ENCODE peak calls at places on chromosomes 4 and X, in five cellular contexts. U is naive thymus-derived CD4-positive, alpha-beta T cell; B is hepatocyte; G is WERI-Rb-1; L is ovary. E is an unnamed sample.

GRCh38 chrX:17414057-17414658 is 39.2 kb downstream of the NHS start:
- DNase-seq in U (no peak), B (no peak), G (no peak), L (no peak), E (no peak)

GRCh38 chrX:117038918-117039440 is 576.2 kb upstream of the CT83 start:
- DNase-seq in U (no peak), B (no peak), G (no peak), L (no peak), E (no peak)

GRCh38 chr4:1200425-1201035 is 28.1 kb upstream of the SPON2 start:
- DNase-seq in U (no peak), B (peak; percentile 72), G (peak; percentile 57), L (peak; percentile 87), E (peak; percentile 80)

GRCh38 chrX:130834149-130834548 is 68.9 kb downstream of the ENOX2 start:
- DNase-seq in U (no peak), B (no peak), G (no peak), L (no peak), E (no peak)

GRCh38 chr4:3765271-3766206 is 646 bp upstream of the ADRA2C start:
- DNase-seq in U (no peak), B (peak; percentile 82), G (peak; percentile 80), L (peak; percentile 22), E (peak; percentile 90)

GRCh38 chr4:39976945-39977488 is 694 bp downstream of the PDS5A start:
- DNase-seq in U (peak; percentile 52), B (peak; percentile 56), G (peak; percentile 53), L (peak; percentile 73), E (peak; percentile 65)

GRCh38 chrX:119398587-119398973 is 556 bp upstream of the SLC25A43 start:
- DNase-seq in U (no peak), B (peak; percentile 31), G (no peak), L (no peak), E (no peak)

GRCh38 chr4:86653237-86653865 is 59.2 kb downstream of the PTPN13 start:
- DNase-seq in U (no peak), B (no peak), G (no peak), L (no peak), E (no peak)

GRCh38 chr4:17981063-17981462 is 40.5 kb downstream of the LCORL start:
- DNase-seq in U (no peak), B (no peak), G (no peak), L (no peak), E (no peak)

GRCh38 chrX:9911479-9911878 is 55.7 kb upstream of the CLDN34 start:
- DNase-seq in U (no peak), B (no peak), G (no peak), L (no peak), E (no peak)

GRCh38 chr4:124641715-124642380 is 70.7 kb downstream of the ANKRD50 start:
- DNase-seq in U (no peak), B (no peak), G (no peak), L (no peak), E (no peak)

GRCh38 chrX:154348646-154349358 is 25.6 kb downstream of the FLNA start:
- DNase-seq in U (no peak), B (no peak), G (no peak), L (peak; percentile 40), E (no peak)

GRCh38 chr4:25795566-25796454 is 67.0 kb downstream of the SEL1L3 start:
- DNase-seq in U (no peak), B (peak; percentile 48), G (peak; percentile 29), L (no peak), E (no peak)

GRCh38 chr4:22884157-22884556 is 191.4 kb downstream of the GBA3 start:
- DNase-seq in U (no peak), B (no peak), G (no peak), L (no peak), E (no peak)
- H3K36me3 ChIP-seq in U (no peaks in the 10 kb centered on the region), B (no peaks in the 10 kb centered on the region), G (no peaks in the 10 kb centered on the region), L (no peaks in the 10 kb centered on the region), E (no peaks in the 10 kb centered on the region)

DNA sequence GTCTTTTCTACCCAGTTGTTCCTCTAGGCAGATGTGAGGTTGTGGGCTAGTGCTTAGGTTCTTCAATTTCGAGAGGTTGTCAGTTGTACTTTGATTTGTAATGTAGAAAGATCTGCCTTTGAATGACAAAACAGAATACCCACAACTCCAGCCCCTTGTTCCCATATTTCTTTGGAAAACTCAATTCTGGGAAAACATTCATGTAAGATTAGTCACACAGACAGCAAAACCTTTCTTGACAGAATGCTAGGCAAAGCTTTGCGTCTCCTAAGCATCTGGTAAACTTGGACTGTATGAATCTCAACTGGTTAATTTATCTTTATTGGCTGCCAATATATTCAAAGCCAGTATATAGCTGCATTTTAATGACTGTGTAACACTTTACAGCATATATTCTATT is 34.9 kb downstream of the NOCT start:
- DNase-seq in U (no peak), B (no peak), G (no peak), L (no peak), E (no peak)
- H3K36me3 ChIP-seq in U (peaks cover 14% of the 10 kb centered on the region), B (no peaks in the 10 kb centered on the region), G (peaks cover 81% of the 10 kb centered on the region), L (no peaks in the 10 kb centered on the region), E (peaks cover 2% of the 10 kb centered on the region)

DNA sequence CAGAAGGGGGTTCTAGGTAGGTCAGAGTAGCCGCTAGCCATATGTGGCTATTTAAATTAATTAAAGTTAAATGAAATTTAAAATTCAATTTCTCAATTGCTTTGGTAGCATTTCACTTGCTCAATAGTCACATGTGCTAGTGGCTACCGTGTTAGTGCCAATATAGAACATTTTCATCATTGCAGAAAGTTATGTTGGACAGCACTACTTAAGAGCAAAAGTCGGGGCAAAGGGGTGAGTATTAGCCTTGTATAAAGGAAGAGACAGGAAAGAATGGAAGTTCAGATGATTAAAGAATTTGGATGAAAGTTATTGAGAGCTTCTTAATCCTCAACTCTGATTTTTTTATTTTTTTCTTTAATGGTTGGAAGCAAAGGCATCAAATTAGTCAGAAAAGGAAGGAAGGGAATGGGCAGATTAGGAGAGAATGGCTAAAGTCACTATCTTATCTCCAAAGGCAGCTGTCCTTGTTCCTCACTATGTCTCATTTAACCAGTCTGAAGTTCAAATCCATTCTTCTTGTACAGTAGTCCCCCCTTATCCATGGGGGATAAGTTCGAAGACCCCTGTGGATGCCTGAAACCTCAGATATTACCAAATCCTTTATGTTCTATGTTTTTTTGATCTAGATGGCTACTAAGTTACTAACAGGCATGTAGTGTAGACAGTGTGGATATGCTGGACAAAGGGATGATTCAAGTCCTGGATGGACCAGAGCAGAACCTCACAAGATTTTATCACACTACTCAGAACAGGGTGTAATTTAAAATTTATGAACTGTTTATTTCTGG is 22.9 kb downstream of the OCIAD1 start:
- DNase-seq in U (no peak), B (no peak), G (no peak), L (no peak), E (no peak)
- H3K36me3 ChIP-seq in U (no peaks in the 10 kb centered on the region), B (no peaks in the 10 kb centered on the region), G (peaks cover 58% of the 10 kb centered on the region), L (no peaks in the 10 kb centered on the region), E (no peaks in the 10 kb centered on the region)

GRCh38 chr4:38067499-38067898 is 107.3 kb downstream of the PTTG2 start:
- DNase-seq in U (no peak), B (no peak), G (no peak), L (no peak), E (no peak)

GRCh38 chr4:38071801-38072567 is 111.8 kb downstream of the PTTG2 start:
- DNase-seq in U (no peak), B (no peak), G (no peak), L (no peak), E (no peak)

GRCh38 chr4:38072578-38072977 is 112.4 kb downstream of the PTTG2 start:
- DNase-seq in U (no peak), B (no peak), G (no peak), L (no peak), E (no peak)

GRCh38 chr4:38068107-38068506 is 107.9 kb downstream of the PTTG2 start:
- DNase-seq in U (no peak), B (no peak), G (no peak), L (no peak), E (no peak)

DNA sequence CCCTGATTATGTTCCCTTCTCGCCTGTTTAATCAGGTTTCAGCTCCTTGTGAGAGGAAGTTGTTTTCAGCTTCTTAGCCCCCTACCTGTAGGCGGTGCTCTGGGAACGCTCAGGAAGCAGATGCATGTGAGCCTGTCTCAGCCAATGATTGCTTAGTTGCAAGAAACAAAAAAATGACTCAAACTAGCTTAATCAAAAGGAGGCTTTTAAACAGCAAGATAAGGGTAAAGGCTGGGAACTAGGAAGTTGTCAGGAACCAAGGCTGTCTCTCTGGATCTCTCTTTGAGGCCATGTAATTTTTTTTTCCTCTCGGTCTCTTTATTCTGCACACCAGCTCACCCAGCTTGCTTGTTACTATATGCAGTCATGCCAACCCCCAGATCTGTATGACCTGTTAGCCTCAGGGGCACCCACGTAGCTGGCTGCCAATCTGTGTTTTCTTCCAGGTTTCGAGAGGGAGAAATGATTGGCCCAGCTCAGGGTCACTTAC is 109.1 kb downstream of the PTTG2 start:
- DNase-seq in U (peak; percentile 53), B (peak; percentile 86), G (no peak), L (peak; percentile 73), E (no peak)
- H3K36me3 ChIP-seq in U (no peaks in the 10 kb centered on the region), B (no peaks in the 10 kb centered on the region), G (peaks cover 10% of the 10 kb centered on the region), L (no peaks in the 10 kb centered on the region), E (peaks cover 10% of the 10 kb centered on the region)

DNA sequence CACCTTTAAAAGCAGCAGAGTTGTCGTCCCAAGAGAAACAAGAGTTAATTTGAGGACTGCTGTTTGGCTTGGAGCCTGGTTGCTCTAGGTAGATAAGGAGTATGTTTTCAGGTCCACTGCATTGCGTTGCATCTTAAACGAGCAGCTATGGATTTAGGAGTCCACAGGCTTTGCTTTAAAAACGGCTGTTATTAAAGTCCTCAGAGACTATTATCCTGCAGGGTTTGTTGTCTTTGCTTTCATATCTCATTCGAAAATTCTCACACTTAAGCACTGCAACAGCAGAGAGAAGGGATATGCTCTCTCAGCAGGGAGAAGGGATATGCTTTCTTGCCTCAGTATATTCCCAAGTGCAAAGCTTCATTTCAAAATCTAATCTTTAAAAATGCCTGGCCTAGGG is 444.7 kb upstream of the FTHL17 start:
- DNase-seq in U (no peak), B (no peak), G (no peak), L (no peak), E (no peak)
- H3K36me3 ChIP-seq in U (no peaks in the 10 kb centered on the region), B (no peaks in the 10 kb centered on the region), G (no peaks in the 10 kb centered on the region), L (no peaks in the 10 kb centered on the region), E (no peaks in the 10 kb centered on the region)

GRCh38 chr4:153519677-153520076 is 53.5 kb downstream of the TMEM131L start:
- DNase-seq in U (no peak), B (no peak), G (no peak), L (no peak), E (no peak)
- H3K36me3 ChIP-seq in U (peaks cover 5% of the 10 kb centered on the region), B (no peaks in the 10 kb centered on the region), G (no peaks in the 10 kb centered on the region), L (no peaks in the 10 kb centered on the region), E (no peaks in the 10 kb centered on the region)

DNA sequence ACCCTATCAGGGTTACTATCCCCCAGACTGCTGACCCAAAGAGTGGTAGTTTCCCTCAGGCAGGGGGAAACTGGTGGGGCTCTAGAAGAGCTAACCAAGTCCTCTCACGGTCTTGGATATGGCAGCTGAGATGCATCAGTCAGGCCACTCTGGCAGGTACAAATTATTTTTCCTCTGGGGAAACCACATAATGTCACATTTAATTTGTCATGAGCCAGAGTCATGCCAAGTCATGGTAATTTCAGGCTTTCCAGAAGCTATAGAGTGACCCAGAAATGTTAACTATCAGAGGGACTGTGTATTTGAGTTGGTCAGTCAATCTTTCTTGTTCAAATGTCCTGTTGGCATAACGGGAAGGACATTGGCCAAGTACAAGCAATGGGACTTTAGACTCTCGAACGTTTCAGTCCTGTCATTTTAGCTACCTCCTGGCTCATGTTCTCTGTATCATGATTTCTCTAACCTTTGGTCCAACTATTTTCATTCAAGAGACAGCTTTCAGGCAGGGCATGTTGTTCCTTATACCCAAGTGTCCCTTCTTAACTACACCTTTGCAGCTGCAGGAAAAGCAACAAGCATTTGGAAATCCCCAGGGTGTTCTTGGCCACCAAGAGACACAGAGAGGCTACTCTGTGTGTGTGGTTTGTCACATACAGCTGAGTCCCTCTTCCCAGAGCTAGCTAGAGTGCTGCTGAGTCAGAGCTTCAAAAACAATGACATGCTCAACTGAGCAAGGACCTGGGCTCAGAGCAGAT is 142.5 kb downstream of the EGF start:
- DNase-seq in U (no peak), B (no peak), G (no peak), L (no peak), E (no peak)
- H3K36me3 ChIP-seq in U (no peaks in the 10 kb centered on the region), B (no peaks in the 10 kb centered on the region), G (peaks cover 4% of the 10 kb centered on the region), L (no peaks in the 10 kb centered on the region), E (no peaks in the 10 kb centered on the region)

E was measured in aorta.